ENCODE peak calls at places on chromosomes 4 and X, in four cellular contexts. F, X, I and L are unnamed samples.

GRCh38 chrX:70613295-70613694 is 168.7 kb downstream of the DLG3 start:
- DNase-seq in F (no peak), X (no peak), I (no peak), L (no peak)

GRCh38 chr4:36326610-36327009 is 45.2 kb downstream of the DTHD1 start:
- DNase-seq in F (no peak), X (no peak), I (no peak), L (no peak)

GRCh38 chr4:78749972-78750727 is 26.0 kb upstream of the BMP2K start:
- DNase-seq in F (no peak), X (no peak), I (no peak), L (no peak)

GRCh38 chrX:119008122-119008744 is 33.8 kb downstream of the LONRF3 start:
- DNase-seq in F (no peak), X (peak), I (peak), L (no peak)

GRCh38 chr4:183422962-183423653 is 21.3 kb upstream of the CDKN2AIP start:
- DNase-seq in F (no peak), X (no peak), I (no peak), L (no peak)

GRCh38 chrX:75968293-75968692 is 183.2 kb upstream of the MAGEE2 start:
- DNase-seq in F (peak), X (peak), I (no peak), L (no peak)

GRCh38 chr4:155787113-155787710 is 28.4 kb downstream of the GUCY1B1 start:
- DNase-seq in F (peak), X (peak), I (no peak), L (peak)

GRCh38 chr4:48436318-48436717 is 46.8 kb upstream of the SLC10A4 start:
- DNase-seq in F (no peak), X (no peak), I (no peak), L (no peak)

GRCh38 chrX:149512225-149512885 is 7.2 kb upstream of the IDS start:
- DNase-seq in F (no peak), X (peak), I (peak), L (no peak)

GRCh38 chrX:53047228-53047627 is 1.4 kb upstream of the GPR173 start:
- DNase-seq in F (no peak), X (no peak), I (no peak), L (no peak)

GRCh38 chr4:186105721-186106335 is 1.3 kb downstream of the FAM149A start:
- DNase-seq in F (no peak), X (no peak), I (no peak), L (no peak)
- H3K9ac ChIP-seq in F (no peak), X (no peak), I (no peak), L (no peak)

GRCh38 chr4:128654465-128654864 is 155.0 kb upstream of the JADE1 start:
- DNase-seq in F (no peak), X (no peak), I (no peak), L (no peak)

GRCh38 chr4:128661529-128661928 is 148.0 kb upstream of the JADE1 start:
- DNase-seq in F (no peak), X (no peak), I (no peak), L (no peak)

GRCh38 chr4:128660361-128660964 is 149.0 kb upstream of the JADE1 start:
- DNase-seq in F (no peak), X (no peak), I (no peak), L (no peak)

GRCh38 chr4:128657638-128658037 is 151.9 kb upstream of the JADE1 start:
- DNase-seq in F (no peak), X (no peak), I (no peak), L (no peak)

GRCh38 chr4:128658214-128658621 is 151.3 kb upstream of the JADE1 start:
- DNase-seq in F (no peak), X (no peak), I (no peak), L (no peak)
- TF ChIP-seq POLR2AphosphoS5 in F (no peak), X (no peak), I (no peak), L (no peak)

DNA sequence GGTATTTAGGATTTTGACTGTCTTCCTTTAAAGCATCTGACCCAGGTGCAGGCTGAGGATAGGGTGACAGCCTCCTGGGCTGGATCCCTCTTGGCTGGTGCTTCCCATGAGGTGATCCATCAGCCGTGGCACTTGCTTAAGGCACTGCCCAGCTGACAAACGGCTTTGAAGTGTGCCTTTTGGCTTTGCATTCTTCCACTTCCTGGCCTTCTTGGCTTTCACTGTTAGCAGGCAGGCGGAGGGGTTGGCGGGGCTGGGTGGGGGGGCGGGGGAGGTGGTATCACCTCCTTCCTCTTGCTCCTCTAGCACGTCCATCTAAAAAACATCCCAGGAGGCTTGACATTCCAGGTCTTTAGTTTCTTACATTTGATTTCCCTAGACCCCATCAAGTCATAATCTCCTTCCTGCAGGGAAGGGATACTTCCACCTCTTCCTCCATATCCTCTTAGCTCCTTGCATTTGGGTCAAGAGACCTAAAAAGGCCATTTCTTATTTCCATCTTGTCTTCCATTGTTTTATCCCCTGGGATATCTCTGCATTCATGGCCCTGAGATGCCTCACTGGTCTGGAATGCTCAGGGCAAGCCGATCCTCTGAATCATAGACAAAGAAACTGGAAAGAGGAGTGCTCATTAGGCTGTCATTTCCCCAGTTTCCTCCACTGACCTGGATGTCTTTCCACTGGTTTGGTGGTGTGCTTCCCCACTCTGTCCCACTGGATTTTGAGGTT is 11.3 kb upstream of the APLN start:
- DNase-seq in F (peak), X (no peak), I (no peak), L (no peak)
- H3K9ac ChIP-seq in F (no peak), X (no peak), I (no peak), L (no peak)

GRCh38 chr4:13963601-13964000 is 336.1 kb upstream of the BOD1L1 start:
- DNase-seq in F (no peak), X (no peak), I (no peak), L (no peak)
- TF ChIP-seq POLR2AphosphoS5 in F (no peak), X (no peak), I (no peak), L (no peak)

GRCh38 chr4:98558366-98558765 is 100.0 kb downstream of the TSPAN5 start:
- DNase-seq in F (no peak), X (no peak), I (no peak), L (no peak)

GRCh38 chr4:98558770-98559169 is 99.6 kb downstream of the TSPAN5 start:
- DNase-seq in F (no peak), X (no peak), I (no peak), L (no peak)

GRCh38 chr4:98556451-98556850 is 102.0 kb downstream of the TSPAN5 start:
- DNase-seq in F (no peak), X (no peak), I (no peak), L (no peak)

GRCh38 chr4:98555798-98556445 is 102.5 kb downstream of the TSPAN5 start:
- DNase-seq in F (no peak), X (no peak), I (no peak), L (no peak)

DNA sequence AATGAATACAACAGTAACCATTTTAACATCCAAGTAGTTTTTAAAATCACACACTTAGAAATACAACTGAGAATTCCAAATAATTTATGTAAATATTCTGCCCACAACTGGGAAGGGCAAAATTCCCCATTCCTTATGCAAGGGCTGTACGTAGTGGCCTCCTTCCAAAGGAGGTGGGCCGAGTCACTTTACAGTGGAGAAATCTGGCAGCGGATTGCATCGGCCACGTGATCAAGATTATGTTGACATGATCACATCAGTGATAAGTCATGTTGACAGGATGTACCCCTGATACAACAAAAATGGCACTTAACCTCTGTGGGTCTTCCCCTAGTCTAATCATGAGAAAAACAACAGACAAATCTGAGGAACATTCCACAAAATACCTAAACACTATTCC is 100.9 kb downstream of the TSPAN5 start:
- DNase-seq in F (peak), X (no peak), I (no peak), L (no peak)
- H3K9ac ChIP-seq in F (no peak), X (no peak), I (no peak), L (peak)

DNA sequence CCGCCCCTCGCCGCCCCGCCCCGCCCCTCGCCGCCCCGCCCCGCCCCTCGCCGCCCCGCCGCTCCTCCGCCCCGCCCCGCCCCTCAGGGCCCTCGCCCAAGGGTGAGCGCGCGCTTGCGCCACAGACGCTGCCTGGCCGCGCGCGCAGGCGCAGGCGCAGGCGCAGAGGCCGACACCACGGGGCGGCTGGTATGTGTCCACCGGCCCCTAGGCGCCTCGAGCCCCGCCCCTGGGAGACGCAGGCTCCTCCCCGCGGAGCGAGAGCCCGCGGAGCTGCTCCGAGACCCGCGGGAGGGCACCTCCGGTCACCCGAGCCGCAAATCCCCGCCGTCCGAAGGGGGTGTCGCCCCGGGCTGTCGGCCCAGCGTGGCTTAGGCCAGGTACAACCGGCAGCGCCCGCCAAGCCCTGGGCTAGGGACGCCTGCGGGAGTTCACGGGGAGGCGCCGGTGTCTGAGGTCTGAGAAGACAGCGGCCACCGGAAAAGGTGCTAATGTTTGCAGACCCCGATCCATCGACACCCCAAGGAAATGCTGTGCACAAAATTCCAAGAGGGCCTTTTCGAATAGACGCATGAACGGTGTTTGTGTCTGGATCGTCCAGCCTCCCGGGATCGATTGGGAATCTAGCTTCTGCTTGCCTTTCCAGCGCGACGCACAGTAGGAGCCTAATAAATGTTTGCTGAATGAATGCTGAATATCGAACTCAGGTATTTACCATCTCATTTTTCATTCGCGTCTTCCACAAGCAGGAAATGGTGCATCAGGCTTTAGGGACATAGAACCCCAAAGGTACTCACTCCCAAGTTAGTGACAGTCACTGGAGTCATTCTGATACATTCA is 473 bp upstream of the CCNQ start:
- DNase-seq in F (peak), X (peak), I (peak), L (no peak)
- TF ChIP-seq POLR2AphosphoS5 in F (no peak), X (no peak), I (no peak), L (peak)